ENCODE peak calls at places on chromosomes 1 and 21, in seven cellular contexts. T is SIG-M5; O is activated T-cell treated with anti-CD3 and anti-CD28 coated beads, Interleukin-2, amount 50 U/mL, for 72 hours; D is activated CD4-positive, alpha-beta T cell treated with anti-CD3 and anti-CD28 coated beads, Interleukin-2, amount 10 ng/mL, durations not matched to agents 7 days and 5 days; Y is suprapubic skin; M is SK-N-DZ; V is SW480. R is an unnamed sample.

GRCh38 chr1:206933333-206933945 is 11.7 kb upstream of the FCMR start:
- DNase-seq in D (peak; percentile 70), T (no peak), M (no peak), V (no peak), Y (no peak), O (peak; percentile 82), R (peak; percentile 70)

GRCh38 chr21:45836268-45836655 is 145.3 kb upstream of the COL6A1 start:
- DNase-seq in T (no peak), O (no peak), V (no peak), D (no peak), Y (peak; percentile 44), M (no peak), R (no peak)

GRCh38 chr1:208461680-208462079 is 217.5 kb upstream of the PLXNA2 start:
- DNase-seq in D (no peak), T (no peak), Y (no peak), M (no peak), V (no peak), O (no peak), R (peak; percentile 9)

GRCh38 chr1:6464514-6464836 is 1.5 kb downstream of the TNFRSF25 start:
- DNase-seq in M (no peak), D (peak; percentile 42), V (peak; percentile 52), O (peak; percentile 68), Y (no peak), T (no peak), R (peak; percentile 62)

GRCh38 chr1:43000271-43000670 is 41.6 kb upstream of the SLC2A1 start:
- DNase-seq in Y (no peak), T (no peak), D (no peak), O (no peak), M (no peak), V (no peak), R (no peak)

GRCh38 chr1:37033355-37034291 is 692 bp downstream of the GRIK3 start:
- DNase-seq in Y (no peak), M (no peak), T (no peak), O (no peak), V (no peak), D (no peak), R (no peak)

GRCh38 chr1:210647406-210648333 is 319.0 kb downstream of the HHAT start:
- DNase-seq in T (no peak), D (peak; percentile 21), M (no peak), Y (no peak), V (peak; percentile 61), O (no peak), R (no peak)

GRCh38 chr1:157505481-157506272 is 46.6 kb downstream of the FCRL5 start:
- DNase-seq in Y (no peak), O (peak; percentile 44), V (peak; percentile 51), D (peak; percentile 34), T (no peak), M (peak; percentile 47), R (peak; percentile 58)

GRCh38 chr1:161834967-161835366 is 68.8 kb downstream of the ATF6 start:
- DNase-seq in O (no peak), T (no peak), Y (no peak), M (no peak), D (no peak), V (no peak), R (no peak)

GRCh38 chr1:9302745-9303524 is 10.2 kb downstream of the SPSB1 start:
- DNase-seq in V (peak; percentile 70), O (no peak), T (no peak), D (no peak), Y (no peak), M (no peak), R (no peak)

GRCh38 chr1:11539850-11540772 is 61.2 kb downstream of the DISP3 start:
- DNase-seq in D (no peak), M (no peak), T (no peak), Y (no peak), V (no peak), O (no peak), R (no peak)

GRCh38 chr1:213670692-213671023 is 317.1 kb upstream of the PROX1 start:
- DNase-seq in O (no peak), M (no peak), V (no peak), D (no peak), T (no peak), Y (no peak), R (no peak)

GRCh38 chr1:68051475-68051874 is 1.0 kb upstream of the DIRAS3 start:
- DNase-seq in V (no peak), D (no peak), Y (no peak), M (peak; percentile 72), T (no peak), O (no peak), R (no peak)

GRCh38 chr1:170126691-170127090 is 19.1 kb upstream of the NTMT2 start:
- DNase-seq in T (no peak), V (no peak), D (no peak), M (no peak), O (no peak), Y (no peak), R (no peak)

GRCh38 chr1:235074335-235075120 is 54.1 kb downstream of the TOMM20 start:
- DNase-seq in O (peak; percentile 64), M (peak; percentile 33), V (peak; percentile 87), Y (no peak), T (peak; percentile 84), D (no peak), R (no peak)

GRCh38 chr1:2384130-2384860 is 7.1 kb downstream of the MORN1 start:
- DNase-seq in D (no peak), O (no peak), Y (no peak), M (no peak), T (no peak), V (no peak), R (no peak)

GRCh38 chr1:36971832-36972231 is 62.5 kb downstream of the GRIK3 start:
- DNase-seq in T (no peak), D (no peak), Y (no peak), M (no peak), O (no peak), V (no peak), R (no peak)

GRCh38 chr1:179091691-179092165 is 9.9 kb downstream of the TOR3A start:
- DNase-seq in D (no peak), O (no peak), V (no peak), M (no peak), T (no peak), Y (no peak), R (no peak)

GRCh38 chr1:10835423-10836421 is 39.3 kb upstream of the CASZ1 start:
- DNase-seq in O (no peak), M (peak; percentile 71), T (no peak), V (peak; percentile 90), D (no peak), Y (no peak), R (peak; percentile 90)

GRCh38 chr1:18573170-18573569 is 57.5 kb upstream of the PAX7 start:
- DNase-seq in D (no peak), Y (no peak), T (no peak), O (no peak), M (no peak), V (no peak), R (no peak)

GRCh38 chr21:28324690-28325089 is 668.0 kb downstream of the LTN1 start:
- DNase-seq in D (no peak), V (no peak), O (no peak), Y (no peak), T (no peak), M (no peak), R (no peak)

R was measured in HuH-7.